ENCODE peak calls at places on chromosomes 13 and 19, in four cellular contexts. One of them, this sample, is unnamed.

GRCh38 chr13:94454906-94455305 is 24.6 kb downstream of the DCT start:
- DNase-seq in amygdala: no peak
- DNase-seq in hippocampal formation: no peak
- DNase-seq in COR-L47: no peak
- DNase-seq in this sample: no peak

GRCh38 chr19:45340232-45340898 is at the start of gene KLC3:
- DNase-seq in amygdala: no peak
- DNase-seq in hippocampal formation: no peak
- DNase-seq in COR-L47: peak
- DNase-seq in this sample: no peak

GRCh38 chr13:47039106-47039505 is 142.3 kb upstream of the HTR2A start:
- DNase-seq in amygdala: no peak
- DNase-seq in hippocampal formation: no peak
- DNase-seq in COR-L47: no peak
- DNase-seq in this sample: no peak

GRCh38 chr19:3015126-3016057 is 13.7 kb downstream of the TLE2 start:
- DNase-seq in amygdala: no peak
- DNase-seq in hippocampal formation: no peak
- DNase-seq in COR-L47: no peak
- DNase-seq in this sample: no peak

GRCh38 chr19:17209126-17210036 is 5.8 kb upstream of the USE1 start:
- DNase-seq in amygdala: no peak
- DNase-seq in hippocampal formation: no peak
- DNase-seq in COR-L47: no peak
- DNase-seq in this sample: no peak

GRCh38 chr19:4120933-4121612 is 2.8 kb downstream of the MAP2K2 start:
- DNase-seq in amygdala: no peak
- DNase-seq in hippocampal formation: no peak
- DNase-seq in COR-L47: no peak
- DNase-seq in this sample: no peak

GRCh38 chr13:40348096-40348679 is 318.3 kb downstream of the FOXO1 start:
- DNase-seq in amygdala: no peak
- DNase-seq in hippocampal formation: no peak
- DNase-seq in COR-L47: no peak
- DNase-seq in this sample: no peak

GRCh38 chr19:47190167-47190727 is 40.8 kb downstream of the BBC3 start:
- DNase-seq in amygdala: peak
- DNase-seq in hippocampal formation: peak
- DNase-seq in COR-L47: no peak
- DNase-seq in this sample: no peak